ENCODE peak calls at places on chromosomes 16 and 17, in seven cellular contexts. F is IMR-90, R is H1, S is mesenchymal stem cell, K is trophoblast cell, D is neuronal stem cell, W is mesendoderm. E is an unnamed sample.

GRCh38 chr17:60079401-60079861 is 710 bp upstream of the HEATR6 start:
- DNase-seq in F (no peak), R (no peak), S (peak), K (peak), D (no peak), W (no peak), E (no peak)

GRCh38 chr17:48522031-48522593 is 8.7 kb downstream of the HOXB1 start:
- DNase-seq in F (peak), R (no peak), S (peak), K (no peak), D (no peak), W (no peak), E (peak)

GRCh38 chr16:6286176-6286575 is 1046.5 kb upstream of the RBFOX1 start:
- DNase-seq in F (no peak), R (peak), S (no peak), K (no peak), D (no peak), W (no peak), E (no peak)

GRCh38 chr16:85917959-85918358 is 19.0 kb downstream of the IRF8 start:
- DNase-seq in F (no peak), R (no peak), S (no peak), K (no peak), D (no peak), W (no peak), E (no peak)

GRCh38 chr17:49742256-49742655 is 21.7 kb downstream of the FAM117A start:
- DNase-seq in F (peak), R (no peak), S (no peak), K (no peak), D (no peak), W (no peak), E (no peak)

GRCh38 chr17:37392024-37392590 is 14.5 kb downstream of the ACACA start:
- DNase-seq in F (peak), R (no peak), S (peak), K (no peak), D (no peak), W (no peak), E (no peak)

GRCh38 chr17:10777131-10777805 is 26.6 kb downstream of the TMEM238L start:
- DNase-seq in F (no peak), R (no peak), S (no peak), K (no peak), D (no peak), W (no peak), E (no peak)

GRCh38 chr17:12637015-12637414 is 28.7 kb upstream of the MYOCD start:
- DNase-seq in F (peak), R (no peak), S (peak), K (peak), D (no peak), W (peak), E (no peak)

GRCh38 chr16:85172465-85173071 is 60.3 kb upstream of the CIBAR2 start:
- DNase-seq in F (peak), R (peak), S (peak), K (peak), D (no peak), W (peak), E (peak)

GRCh38 chr17:80112471-80113032 is 11.2 kb downstream of the GAA start:
- DNase-seq in F (no peak), R (peak), S (no peak), K (no peak), D (no peak), W (no peak), E (peak)

GRCh38 chr16:50767197-50767596 is 25.3 kb downstream of the CYLD start:
- DNase-seq in F (no peak), R (no peak), S (no peak), K (no peak), D (no peak), W (no peak), E (no peak)

GRCh38 chr17:67477687-67478086 is 100.6 kb downstream of the PITPNC1 start:
- DNase-seq in F (peak), R (no peak), S (no peak), K (no peak), D (no peak), W (no peak), E (no peak)

GRCh38 chr16:84174396-84174795 is 12.5 kb downstream of the TAF1C start:
- DNase-seq in F (no peak), R (no peak), S (no peak), K (no peak), D (no peak), W (no peak), E (no peak)

GRCh38 chr16:30354423-30355143 is 525 bp downstream of the CD2BP2 start:
- DNase-seq in F (peak), R (no peak), S (peak), K (peak), D (no peak), W (no peak), E (no peak)

GRCh38 chr16:58001781-58002410 is 689 bp downstream of the USB1 start:
- DNase-seq in F (no peak), R (no peak), S (no peak), K (no peak), D (no peak), W (no peak), E (no peak)

GRCh38 chr17:28712037-28712704 is 483 bp upstream of the PROCA1 start:
- DNase-seq in F (no peak), R (peak), S (peak), K (peak), D (no peak), W (peak), E (peak)

GRCh38 chr17:79612468-79613194 is 1.8 kb upstream of the RBFOX3 start:
- DNase-seq in F (peak), R (peak), S (no peak), K (peak), D (peak), W (peak), E (peak)

GRCh38 chr17:74759941-74760340 is 11.5 kb downstream of the NHERF1 start:
- DNase-seq in F (no peak), R (no peak), S (no peak), K (peak), D (no peak), W (peak), E (no peak)

GRCh38 chr17:17019891-17020456 is 22.3 kb upstream of the MPRIP start:
- DNase-seq in F (no peak), R (no peak), S (no peak), K (peak), D (no peak), W (no peak), E (no peak)

GRCh38 chr17:20275653-20276052 is 191.7 kb downstream of the LGALS9B start:
- DNase-seq in F (no peak), R (no peak), S (no peak), K (no peak), D (no peak), W (no peak), E (no peak)

GRCh38 chr16:66668777-66669444 is 27.6 kb downstream of the CMTM4 start:
- DNase-seq in F (peak), R (no peak), S (no peak), K (peak), D (no peak), W (no peak), E (no peak)

GRCh38 chr16:50769-51591 is 2.4 kb downstream of the POLR3K start:
- DNase-seq in F (no peak), R (no peak), S (no peak), K (no peak), D (no peak), W (no peak), E (no peak)

GRCh38 chr16:4882261-4882632 is 35.0 kb downstream of the UBN1 start:
- DNase-seq in F (peak), R (no peak), S (peak), K (no peak), D (no peak), W (no peak), E (no peak)

GRCh38 chr16:982152-983043 is 828 bp downstream of the SOX8 start:
- DNase-seq in F (no peak), R (peak), S (no peak), K (peak), D (no peak), W (no peak), E (no peak)

GRCh38 chr17:82358467-82359350 is at the start of gene TEX19:
- DNase-seq in F (no peak), R (no peak), S (peak), K (no peak), D (no peak), W (peak), E (peak)

GRCh38 chr16:997440-998051 is 16.0 kb downstream of the SOX8 start:
- DNase-seq in F (peak), R (no peak), S (peak), K (no peak), D (no peak), W (peak), E (peak)

GRCh38 chr16:1275791-1276579 is 20.1 kb downstream of the TPSD1 start:
- DNase-seq in F (no peak), R (no peak), S (no peak), K (no peak), D (no peak), W (no peak), E (no peak)

GRCh38 chr16:75273054-75273925 is 21.9 kb upstream of the BCAR1 start:
- DNase-seq in F (peak), R (no peak), S (peak), K (peak), D (no peak), W (peak), E (no peak)

DNA sequence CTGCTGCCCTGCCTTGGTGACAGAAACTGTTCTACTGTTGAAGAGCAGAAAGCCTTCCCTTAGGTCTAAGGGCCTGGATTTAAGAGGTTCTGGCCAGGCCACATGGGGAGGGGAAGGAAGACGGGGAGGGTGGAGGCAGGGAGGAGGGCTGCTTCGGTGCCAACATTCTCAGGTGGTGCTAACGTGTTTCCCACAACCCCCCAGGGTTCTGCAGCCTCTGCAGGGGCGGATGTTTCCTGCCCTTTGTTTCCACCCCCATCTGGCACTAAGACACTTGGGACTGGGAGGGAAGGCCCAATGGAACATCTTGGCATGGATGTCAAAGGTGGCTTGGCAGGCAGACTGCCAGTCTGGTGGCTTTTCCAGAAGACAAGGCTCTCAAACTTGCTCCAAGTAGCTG is 12.7 kb downstream of the HIC1 start:
- DNase-seq in F (peak), R (no peak), S (no peak), K (no peak), D (no peak), W (no peak), E (no peak)
- H4K8ac ChIP-seq in F (peak), R (no peak), S (peak), K (peak), D (no peak), W (no peak), E (no peak)

GRCh38 chr17:21369395-21369794 is 6.8 kb upstream of the KCNJ12 start:
- DNase-seq in F (no peak), R (no peak), S (no peak), K (no peak), D (no peak), W (no peak), E (no peak)

GRCh38 chr17:21373034-21373433 is 3.1 kb upstream of the KCNJ12 start:
- DNase-seq in F (no peak), R (no peak), S (no peak), K (no peak), D (no peak), W (no peak), E (no peak)

GRCh38 chr17:21372256-21372954 is 3.8 kb upstream of the KCNJ12 start:
- DNase-seq in F (no peak), R (no peak), S (no peak), K (no peak), D (no peak), W (no peak), E (no peak)

GRCh38 chr17:21370430-21370829 is 5.7 kb upstream of the KCNJ12 start:
- DNase-seq in F (no peak), R (no peak), S (peak), K (no peak), D (peak), W (peak), E (no peak)

GRCh38 chr17:21371511-21372081 is 4.6 kb upstream of the KCNJ12 start:
- DNase-seq in F (no peak), R (no peak), S (no peak), K (no peak), D (no peak), W (no peak), E (no peak)
- H2BK120ac ChIP-seq in F (no peak), R (no peak), S (no peak), K (no peak), D (peak), W (no peak), E (no peak)

DNA sequence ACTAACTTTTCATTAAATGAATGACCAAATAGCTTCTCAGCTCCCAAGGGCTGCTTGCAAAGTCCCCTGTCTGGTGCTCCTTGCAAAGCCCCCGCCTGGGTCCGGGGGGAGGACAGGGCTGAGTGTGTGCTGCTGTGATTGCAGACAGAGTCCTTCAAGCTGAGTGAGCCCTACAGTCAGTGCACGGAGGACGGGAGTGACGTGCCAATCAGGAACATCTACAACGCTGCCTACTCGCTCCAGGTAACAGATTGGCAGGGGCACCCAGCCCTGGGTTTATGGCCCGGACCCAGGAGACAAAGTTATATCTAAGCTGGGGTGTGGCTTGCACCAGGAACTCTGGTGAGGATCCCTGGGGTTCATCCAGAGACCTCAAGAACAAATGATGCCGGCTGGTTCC is 27.1 kb downstream of the SCNN1G start:
- DNase-seq in F (no peak), R (no peak), S (no peak), K (no peak), D (no peak), W (no peak), E (no peak)
- H4K8ac ChIP-seq in F (no peak), R (no peak), S (no peak), K (no peak), D (no peak), W (no peak), E (no peak)

GRCh38 chr16:18068477-18068876 is 268.1 kb downstream of the NPIPA8 start:
- DNase-seq in F (no peak), R (no peak), S (no peak), K (no peak), D (no peak), W (no peak), E (no peak)
- H2BK120ac ChIP-seq in F (no peak), R (no peak), S (no peak), K (no peak), D (no peak), W (no peak), E (no peak)

GRCh38 chr17:43213545-43213944 is 1.9 kb downstream of the TMEM106A start:
- DNase-seq in F (no peak), R (no peak), S (no peak), K (no peak), D (no peak), W (no peak), E (no peak)
- H4K8ac ChIP-seq in F (no peak), R (no peak), S (no peak), K (no peak), D (peak), W (no peak), E (no peak)

DNA sequence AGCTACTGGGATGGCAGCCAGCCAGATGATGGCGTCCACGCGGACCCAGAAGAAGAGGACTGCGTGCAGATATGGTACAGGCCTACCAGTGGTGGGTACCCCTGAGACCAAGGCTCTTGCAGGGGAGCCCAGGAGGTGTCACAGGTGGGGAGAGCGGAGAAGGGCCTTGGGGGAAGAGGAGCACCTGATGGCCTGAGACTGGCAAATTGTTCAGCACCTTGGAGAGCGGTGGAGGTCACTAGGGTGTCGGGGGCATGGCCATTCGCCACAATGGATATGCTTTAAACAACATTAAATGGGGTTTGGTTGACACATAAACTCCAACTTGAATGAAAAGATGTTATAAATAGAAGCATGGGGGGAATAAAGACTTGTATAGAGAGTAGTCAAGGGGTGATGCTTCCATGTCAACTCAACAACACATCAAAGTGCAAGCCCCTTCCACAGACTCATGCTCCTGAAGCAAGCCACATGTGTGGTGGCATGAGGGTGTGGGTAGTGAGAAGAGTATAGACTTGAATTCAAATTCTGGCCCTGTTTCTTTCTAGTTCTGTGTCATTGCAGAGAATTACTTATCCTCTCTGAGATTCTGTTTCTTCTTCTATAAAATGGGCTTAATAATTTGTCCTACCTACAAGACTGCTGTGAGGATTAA is 22.2 kb downstream of the CLEC19A start:
- DNase-seq in F (no peak), R (peak), S (no peak), K (peak), D (peak), W (peak), E (peak)
- H2BK120ac ChIP-seq in F (no peak), R (no peak), S (no peak), K (no peak), D (no peak), W (no peak), E (no peak)

E was measured in H9.